ENCODE peak calls at places on chromosomes 11 and 22, in eight cellular contexts. G, E, Q, J, Z, A, H and U are unnamed samples.

GRCh38 chr22:24772493-24773220 is 1.9 kb downstream of the PIWIL3 start:
- DNase-seq in Z (no peak), H (no peak), A (peak), G (no peak), E (no peak), Q (no peak), J (no peak), U (no peak)

GRCh38 chr11:125170001-125170405 is 5.5 kb downstream of the PKNOX2 start:
- DNase-seq in E (no peak), A (no peak), Q (no peak), J (no peak), G (no peak), Z (no peak), H (peak), U (no peak)

GRCh38 chr11:34869425-34869824 is 46.8 kb downstream of the APIP start:
- DNase-seq in A (peak), G (no peak), Z (no peak), J (no peak), Q (no peak), E (no peak), H (no peak), U (no peak)

GRCh38 chr11:69138265-69138664 is 17.5 kb upstream of the SMIM38 start:
- DNase-seq in E (no peak), A (no peak), Z (no peak), G (no peak), H (peak), J (no peak), Q (no peak), U (no peak)

GRCh38 chr11:113457784-113458183 is 17.4 kb downstream of the DRD2 start:
- DNase-seq in G (no peak), H (no peak), J (no peak), Z (no peak), A (peak), Q (no peak), E (peak), U (no peak)

GRCh38 chr22:44130076-44130711 is 50.5 kb upstream of the PARVG start:
- DNase-seq in A (peak), J (peak), E (no peak), Q (no peak), G (no peak), Z (no peak), H (peak), U (no peak)

GRCh38 chr22:22030493-22031182 is 48.1 kb upstream of the TOP3B start:
- DNase-seq in G (no peak), A (peak), Q (no peak), H (peak), J (no peak), E (no peak), Z (no peak), U (no peak)

GRCh38 chr11:90178751-90179150 is 44.1 kb downstream of the CHORDC1 start:
- DNase-seq in E (no peak), A (no peak), J (peak), G (no peak), Q (no peak), Z (no peak), H (no peak), U (no peak)

GRCh38 chr11:120564573-120565301 is 53.2 kb downstream of the GRIK4 start:
- DNase-seq in H (peak), E (no peak), J (no peak), A (peak), Q (peak), G (no peak), Z (peak), U (peak)

GRCh38 chr11:45930031-45930794 is 7.8 kb downstream of the LARGE2 start:
- DNase-seq in Z (no peak), J (no peak), Q (no peak), E (peak), A (peak), H (peak), G (peak), U (peak)

GRCh38 chr11:55655096-55655495 is 6.9 kb upstream of the OR4C6 start:
- DNase-seq in E (no peak), J (no peak), A (no peak), G (no peak), Z (no peak), H (no peak), Q (no peak), U (no peak)

GRCh38 chr22:37968452-37969251 is 15.2 kb downstream of the POLR2F start:
- DNase-seq in E (no peak), H (no peak), A (no peak), Q (peak), Z (peak), J (no peak), G (no peak), U (no peak)

GRCh38 chr11:59611570-59612565 is 3.7 kb downstream of the OSBP start:
- DNase-seq in Q (no peak), A (no peak), H (no peak), J (no peak), G (no peak), Z (no peak), E (peak), U (no peak)

GRCh38 chr22:19864538-19865106 is 9.9 kb upstream of the GNB1L start:
- DNase-seq in Q (no peak), J (no peak), E (no peak), G (no peak), Z (no peak), H (no peak), A (no peak), U (no peak)

GRCh38 chr11:59158206-59159068 is 13.5 kb upstream of the DTX4 start:
- DNase-seq in Q (peak), Z (no peak), H (no peak), J (no peak), A (peak), E (peak), G (no peak), U (no peak)

GRCh38 chr11:99632969-99633368 is 612.2 kb downstream of the CNTN5 start:
- DNase-seq in A (no peak), J (no peak), H (no peak), G (peak), Q (no peak), Z (no peak), E (no peak), U (no peak)

GRCh38 chr22:23403152-23403719 is 176.9 kb downstream of the IGLL1 start:
- DNase-seq in E (no peak), Z (no peak), Q (no peak), J (no peak), G (no peak), H (peak), A (no peak), U (peak)

GRCh38 chr11:108368134-108368533 is 99.2 kb downstream of the C11orf65 start:
- DNase-seq in Z (no peak), H (no peak), E (no peak), J (no peak), G (no peak), A (no peak), Q (no peak), U (no peak)

GRCh38 chr22:42289671-42290269 is 19.3 kb upstream of the TCF20 start:
- DNase-seq in Q (no peak), E (no peak), J (no peak), Z (peak), G (no peak), A (peak), H (peak), U (no peak)

GRCh38 chr11:119663279-119663678 is 65.7 kb downstream of the NECTIN1 start:
- DNase-seq in A (no peak), Q (peak), Z (no peak), E (no peak), J (no peak), G (no peak), H (no peak), U (no peak)

GRCh38 chr11:113971506-113972195 is 3.3 kb upstream of the HTR3A start:
- DNase-seq in H (no peak), Z (no peak), Q (no peak), A (no peak), E (no peak), J (no peak), G (no peak), U (no peak)

GRCh38 chr11:117875397-117876048 is 935 bp downstream of the FXYD6 start:
- DNase-seq in Z (no peak), G (no peak), E (no peak), A (peak), H (no peak), J (no peak), Q (no peak), U (no peak)

GRCh38 chr11:118436639-118437045 is 350 bp downstream of the KMT2A start:
- DNase-seq in A (no peak), Q (no peak), G (no peak), H (peak), J (no peak), E (no peak), Z (peak), U (peak)

GRCh38 chr11:64461081-64461480 is 102.1 kb downstream of the RPS6KA4 start:
- DNase-seq in H (peak), E (no peak), Q (no peak), J (no peak), G (no peak), Z (no peak), A (no peak), U (no peak)

GRCh38 chr11:8910662-8911039 is 338 bp upstream of the AKIP1 start:
- DNase-seq in A (no peak), J (no peak), E (no peak), H (no peak), Q (no peak), Z (no peak), G (no peak), U (no peak)
- H3K27ac ChIP-seq in A (no peak), J (peak), E (no peak), H (peak), Q (no peak), Z (peak), G (peak), U (peak)

DNA sequence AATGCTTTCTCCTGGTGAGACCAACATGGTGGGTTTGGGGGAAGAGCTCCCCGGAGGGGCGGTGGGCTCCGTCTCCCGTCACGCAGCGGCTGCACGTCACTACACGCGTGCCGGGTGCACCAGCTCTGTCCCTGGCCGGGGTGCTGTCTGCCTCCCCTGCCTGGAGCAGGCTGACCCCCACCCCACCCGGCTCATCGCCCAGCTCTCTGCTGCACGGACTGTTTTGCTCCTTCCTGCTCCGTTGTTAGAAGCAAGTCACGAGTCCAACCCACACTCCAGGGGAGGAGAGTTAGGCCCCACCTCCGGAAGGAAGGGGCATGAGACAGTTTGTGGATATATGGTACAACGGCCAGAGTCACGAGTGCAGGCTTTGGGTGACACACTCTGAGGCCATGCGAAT is 364.9 kb downstream of the BRD1 start:
- DNase-seq in H (no peak), A (no peak), J (no peak), G (no peak), Q (no peak), E (no peak), Z (peak), U (no peak)
- H3K27ac ChIP-seq in H (no peak), A (no peak), J (no peak), G (peak), Q (no peak), E (no peak), Z (no peak), U (no peak)

GRCh38 chr22:45510376-45511232 is 7.9 kb downstream of the FBLN1 start:
- DNase-seq in Q (no peak), G (no peak), A (no peak), E (no peak), H (no peak), J (no peak), Z (peak), U (no peak)
- H3K27ac ChIP-seq in Q (no peak), G (no peak), A (peak), E (no peak), H (no peak), J (no peak), Z (peak), U (peak)

DNA sequence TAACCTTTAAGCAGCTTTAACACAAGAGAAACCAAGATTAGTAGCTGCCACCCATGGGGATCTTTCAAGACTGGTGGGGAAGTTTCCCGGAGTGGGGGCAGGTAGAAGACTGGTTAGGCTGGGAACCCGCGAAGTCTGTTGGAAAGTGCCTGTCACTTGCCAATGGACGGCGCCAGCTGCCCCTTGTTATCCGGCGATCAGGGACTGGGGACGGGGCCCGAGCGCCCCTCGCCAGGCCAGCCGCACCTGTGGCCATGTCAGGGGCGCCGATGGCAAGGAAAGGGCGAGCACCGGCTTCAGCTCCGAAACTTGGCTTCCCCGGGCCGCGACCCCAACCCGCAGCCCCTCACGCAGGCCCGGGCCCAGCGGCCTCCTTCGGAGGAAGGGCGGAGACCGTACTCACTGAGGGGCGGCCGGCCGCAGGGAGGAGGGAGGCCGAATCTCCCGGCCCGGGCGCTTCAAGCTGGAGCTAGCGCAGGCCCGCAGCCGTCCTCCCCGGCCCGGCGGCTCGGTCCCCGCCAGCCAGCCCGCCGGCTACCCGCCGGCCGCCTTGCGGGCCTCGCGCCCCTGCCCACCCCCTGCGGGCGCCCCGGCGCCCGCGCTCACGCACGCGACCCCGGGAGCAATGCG is 539 bp downstream of the EIF4ENIF1 start:
- DNase-seq in J (no peak), A (peak), G (no peak), E (peak), H (peak), Q (peak), Z (peak), U (peak)
- H3K27ac ChIP-seq in J (no peak), A (peak), G (peak), E (peak), H (peak), Q (peak), Z (peak), U (peak)

DNA sequence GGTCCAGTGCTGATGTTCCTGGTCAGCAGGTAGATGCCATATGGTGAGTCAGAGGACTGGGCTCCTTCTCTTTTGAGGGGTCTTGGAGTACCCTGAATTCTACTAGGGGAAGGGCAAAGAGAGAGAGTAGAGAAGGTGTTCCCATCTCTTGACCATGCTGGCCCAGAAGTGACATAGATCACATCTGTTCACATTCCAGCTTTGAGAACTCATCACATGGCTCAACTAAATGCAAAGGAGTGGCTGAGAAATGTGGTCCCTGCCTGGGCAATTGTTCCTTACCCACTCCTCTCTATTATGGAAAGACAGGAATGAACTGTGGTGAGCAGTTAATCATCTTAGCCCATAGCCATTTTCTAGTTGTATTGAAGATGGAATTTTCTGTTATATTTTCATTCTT is 105.4 kb upstream of the TIMP3 start:
- DNase-seq in Z (no peak), E (no peak), A (no peak), H (no peak), G (no peak), Q (no peak), J (no peak), U (no peak)
- H3K27ac ChIP-seq in Z (no peak), E (no peak), A (no peak), H (no peak), G (no peak), Q (no peak), J (no peak), U (no peak)

GRCh38 chr11:71404209-71404608 is 44.0 kb downstream of the DHCR7 start:
- DNase-seq in H (no peak), E (no peak), Z (no peak), J (no peak), A (no peak), Q (no peak), G (no peak), U (no peak)
- H3K27ac ChIP-seq in H (no peak), E (no peak), Z (no peak), J (no peak), A (no peak), Q (no peak), G (no peak), U (no peak)